ENCODE peak calls at places on chromosomes 6 and 20, in five cellular contexts. N, D, Z, M and G are unnamed samples.
A peak's percentile ranks its signal among the peaks of the same experiment; 100 is the strongest.

GRCh38 chr6:97812940-97813339 is 529.9 kb upstream of the MMS22L start:
- DNase-seq in Z (no peak), D (no peak), M (no peak), N (peak; percentile 2), G (no peak)

GRCh38 chr6:117605169-117605826 is 3.0 kb upstream of the GOPC start:
- DNase-seq in M (peak; percentile 37), N (peak; percentile 63), D (peak; percentile 51), Z (no peak), G (peak; percentile 65)

GRCh38 chr6:34510299-34510698 is 44.4 kb downstream of the PACSIN1 start:
- DNase-seq in M (no peak), D (no peak), Z (no peak), N (no peak), G (no peak)

GRCh38 chr20:19710336-19710721 is 47.7 kb upstream of the RIN2 start:
- DNase-seq in N (peak; percentile 34), M (no peak), Z (no peak), D (no peak), G (no peak)

GRCh38 chr6:23454090-23454998 is 671.7 kb upstream of the NRSN1 start:
- DNase-seq in Z (no peak), M (no peak), D (no peak), N (no peak), G (no peak)

GRCh38 chr6:41713161-41713649 is 22.2 kb downstream of the TFEB start:
- DNase-seq in D (peak; percentile 77), M (no peak), N (no peak), Z (peak; percentile 77), G (no peak)

GRCh38 chr6:36999467-37000125 is 5.9 kb upstream of the FGD2 start:
- DNase-seq in M (no peak), Z (no peak), N (no peak), D (no peak), G (no peak)

GRCh38 chr20:24971702-24972101 is 20.8 kb downstream of the APMAP start:
- DNase-seq in N (no peak), D (no peak), Z (no peak), M (no peak), G (no peak)

GRCh38 chr6:30443657-30444450 is 45.5 kb upstream of the HLA-E start:
- DNase-seq in Z (no peak), D (no peak), M (no peak), N (no peak), G (no peak)

DNA sequence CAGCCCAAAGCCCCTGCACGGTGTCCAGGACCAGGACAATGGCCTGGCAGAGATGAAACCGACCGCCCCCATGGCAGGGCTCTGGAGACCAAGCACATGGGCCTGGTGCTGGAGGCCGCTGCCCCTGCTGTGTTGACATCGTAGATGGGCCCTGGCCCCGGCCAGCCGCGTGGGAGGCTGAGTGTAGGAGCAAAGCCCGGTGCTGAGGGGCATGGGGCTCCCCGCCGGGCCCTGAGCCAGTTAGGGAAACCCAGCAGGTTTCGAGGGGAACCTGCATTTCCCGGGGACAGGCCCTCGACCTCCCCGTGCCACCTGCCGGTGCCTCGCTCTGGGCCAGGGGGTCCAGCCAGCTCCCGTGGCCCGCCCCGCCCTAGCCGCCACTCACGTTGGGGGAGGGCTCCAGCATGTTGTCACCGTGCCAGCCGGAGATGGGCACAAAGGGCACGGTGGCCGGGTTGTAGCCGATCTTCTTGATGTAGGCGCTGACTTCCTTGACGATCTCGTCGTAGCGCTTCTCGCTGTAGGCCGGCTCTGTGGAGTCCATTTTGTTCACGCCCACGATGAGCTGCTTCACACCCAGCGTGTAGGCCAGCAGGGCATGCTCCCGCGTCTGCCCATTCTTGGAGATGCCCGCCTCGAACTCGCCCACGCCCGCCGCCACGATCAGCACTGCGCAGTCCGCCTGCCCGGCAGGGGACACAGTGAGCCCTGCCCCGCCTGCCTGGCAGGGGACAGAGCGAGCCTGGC is 4.3 kb downstream of the EEF1A2 start:
- DNase-seq in Z (peak; percentile 56), M (no peak), N (no peak), D (no peak), G (no peak)
- H3K4me3 ChIP-seq in Z (no peak overlapping the region), M (no peak overlapping the region), N (no peak overlapping the region), D (no peak overlapping the region), G (no peak overlapping the region)

GRCh38 chr6:125791151-125791819 is 525 bp downstream of the NCOA7 start:
- DNase-seq in D (peak; percentile 30), N (peak; percentile 44), Z (peak; percentile 64), M (peak; percentile 13), G (peak; percentile 57)
- H3K4me1 ChIP-seq in D (peaks cover 55% of the 10 kb centered on the region), N (peaks cover 20% of the 10 kb centered on the region), Z (peaks cover 5% of the 10 kb centered on the region), M (peaks cover 23% of the 10 kb centered on the region), G (peaks cover 35% of the 10 kb centered on the region)

DNA sequence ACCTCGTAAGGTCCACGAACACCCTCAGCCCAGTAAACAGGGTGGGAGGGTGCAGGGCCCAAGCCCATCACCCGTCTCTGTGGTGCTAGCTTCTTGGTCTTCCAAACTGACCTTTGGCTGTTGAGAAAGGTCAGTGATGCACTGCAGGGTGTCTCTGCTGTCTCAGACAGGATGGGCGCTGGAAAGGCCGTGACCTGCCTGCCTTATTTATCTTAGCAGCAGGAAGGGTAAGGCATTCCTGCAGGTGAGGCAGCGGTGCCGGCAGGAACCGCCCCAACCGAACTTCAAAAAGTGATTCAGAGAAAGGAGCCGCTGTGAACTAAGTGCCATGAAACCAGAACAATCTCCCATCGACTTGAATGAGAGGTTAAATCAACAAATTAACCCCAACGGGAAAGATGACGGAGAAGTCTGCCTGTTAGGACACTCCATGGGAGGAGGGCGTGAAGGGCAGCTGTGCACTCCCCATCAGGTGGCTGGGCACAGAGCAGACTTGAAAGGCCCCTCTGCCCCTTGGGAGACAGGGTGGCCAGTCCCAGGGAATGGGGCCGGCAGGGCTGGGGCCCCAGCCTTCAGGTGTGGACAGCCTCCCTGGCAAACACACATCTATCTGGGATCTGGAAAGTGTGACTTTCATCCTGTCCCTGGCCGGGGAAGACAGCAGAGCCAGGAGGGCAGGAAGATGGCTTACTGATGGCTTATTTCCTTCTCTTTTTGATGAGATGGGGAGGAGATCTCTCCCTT is 4.3 kb upstream of the FRMD1 start:
- DNase-seq in N (no peak), Z (peak; percentile 33), D (no peak), M (no peak), G (no peak)
- H3K4me3 ChIP-seq in N (no peak overlapping the region), Z (no peak overlapping the region), D (no peak overlapping the region), M (no peak overlapping the region), G (no peak overlapping the region)

GRCh38 chr6:163086563-163086895 is 328.0 kb upstream of the QKI start:
- DNase-seq in N (no peak), Z (no peak), M (no peak), D (no peak), G (no peak)

GRCh38 chr6:163083141-163083540 is 331.4 kb upstream of the QKI start:
- DNase-seq in Z (no peak), M (no peak), D (no peak), N (no peak), G (no peak)

GRCh38 chr6:163085426-163085825 is 329.1 kb upstream of the QKI start:
- DNase-seq in N (no peak), M (no peak), Z (no peak), D (no peak), G (no peak)

GRCh38 chr6:163085861-163086562 is 328.5 kb upstream of the QKI start:
- DNase-seq in D (peak; percentile 16), N (no peak), Z (no peak), M (no peak), G (no peak)

DNA sequence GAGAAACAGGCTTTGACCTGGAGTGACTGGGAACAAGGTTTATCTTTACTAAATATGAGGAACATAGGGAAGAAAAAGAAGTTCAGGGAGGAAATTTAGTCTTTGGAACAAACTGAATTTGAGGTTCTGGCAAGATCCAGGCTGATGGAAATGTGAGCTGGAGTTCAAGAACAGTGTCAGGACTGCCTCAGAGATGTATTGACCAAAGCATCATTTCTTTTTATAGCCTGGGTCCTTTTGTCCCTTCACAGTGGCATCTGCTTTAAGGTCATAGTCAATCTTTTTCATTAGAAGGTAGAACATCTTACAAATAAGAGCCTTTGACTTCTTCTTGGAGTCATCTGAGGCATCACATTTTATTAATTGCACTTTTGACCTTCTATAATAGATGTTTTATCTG is 326.5 kb upstream of the QKI start:
- DNase-seq in N (no peak), M (no peak), D (no peak), Z (no peak), G (no peak)
- H3K4me1 ChIP-seq in N (no peaks in the 10 kb centered on the region), M (no peaks in the 10 kb centered on the region), D (no peaks in the 10 kb centered on the region), Z (no peaks in the 10 kb centered on the region), G (no peaks in the 10 kb centered on the region)